ENCODE peak calls at places on chromosome 1, in eight cellular contexts. B, C, Q, J, A, U, E and F are unnamed samples.

GRCh38 chr1:230112131-230112701 is 45.2 kb downstream of the GALNT2 start:
- DNase-seq in B (no peak), U (peak), Q (no peak), J (no peak), A (peak), C (no peak), E (no peak), F (no peak)

GRCh38 chr1:154863702-154864174 is 6.3 kb downstream of the KCNN3 start:
- DNase-seq in Q (peak), E (peak), U (no peak), B (no peak), A (peak), C (peak), J (no peak), F (no peak)

GRCh38 chr1:43225168-43225567 is 44.6 kb upstream of the TMEM125 start:
- DNase-seq in B (no peak), J (no peak), U (no peak), Q (no peak), C (no peak), A (no peak), E (no peak), F (no peak)

GRCh38 chr1:18408656-18409370 is 71.9 kb upstream of the KLHDC7A start:
- DNase-seq in J (no peak), E (no peak), C (no peak), U (no peak), A (no peak), B (no peak), Q (no peak), F (no peak)

GRCh38 chr1:76247261-76247852 is 172.8 kb downstream of the ST6GALNAC3 start:
- DNase-seq in A (no peak), C (no peak), J (no peak), Q (no peak), E (no peak), B (no peak), U (no peak), F (no peak)

GRCh38 chr1:156138366-156138969 is 14.9 kb upstream of the SEMA4A start:
- DNase-seq in J (no peak), C (no peak), Q (no peak), A (no peak), U (no peak), E (no peak), B (no peak), F (no peak)

GRCh38 chr1:244100276-244100675 is 49.2 kb downstream of the ZBTB18 start:
- DNase-seq in A (no peak), E (no peak), Q (no peak), J (no peak), U (no peak), B (no peak), C (no peak), F (no peak)

GRCh38 chr1:33256335-33256700 is at the start of gene ZNF362:
- DNase-seq in B (peak), A (peak), J (peak), E (peak), Q (peak), U (peak), C (peak), F (peak)

GRCh38 chr1:35031103-35031452 is 667 bp downstream of the ZMYM6 start:
- DNase-seq in J (peak), Q (peak), C (peak), A (peak), E (peak), U (peak), B (peak), F (peak)